ENCODE peak calls at places on chromosomes 16 and 17, in ten cellular contexts. O, Q, G, A, S, H, X, P, D and E are unnamed samples.

GRCh38 chr17:46167826-46168569 is 25.2 kb downstream of the KANSL1 start:
- DNase-seq in D (no peak), P (no peak), S (no peak), G (no peak), H (peak), O (no peak), X (no peak), A (no peak), Q (no peak), E (peak)

GRCh38 chr16:13961099-13961811 is 41.3 kb downstream of the ERCC4 start:
- DNase-seq in G (no peak), Q (no peak), S (no peak), A (no peak), P (no peak), H (peak), X (peak), D (no peak), O (no peak), E (no peak)

GRCh38 chr17:80036715-80037477 is 454 bp downstream of the CCDC40 start:
- DNase-seq in P (no peak), G (peak), D (peak), H (no peak), Q (no peak), X (no peak), O (no peak), S (peak), A (peak), E (no peak)

GRCh38 chr17:4043862-4044261 is 79.6 kb upstream of the ATP2A3 start:
- DNase-seq in A (no peak), D (no peak), H (no peak), Q (no peak), X (no peak), G (no peak), S (peak), O (peak), P (no peak), E (no peak)

GRCh38 chr17:65742433-65743312 is 181.2 kb upstream of the AXIN2 start:
- DNase-seq in G (peak), A (peak), X (no peak), D (no peak), O (no peak), P (no peak), S (no peak), Q (no peak), H (peak), E (peak)

GRCh38 chr17:55458287-55458900 is 36.8 kb upstream of the MMD start:
- DNase-seq in Q (no peak), H (no peak), D (no peak), P (no peak), G (no peak), A (no peak), S (no peak), X (no peak), O (no peak), E (no peak)

GRCh38 chr17:13256545-13256944 is 238.7 kb upstream of the ELAC2 start:
- DNase-seq in H (no peak), O (no peak), G (no peak), P (no peak), S (no peak), A (no peak), Q (no peak), X (no peak), D (no peak), E (no peak)

GRCh38 chr16:24146523-24146922 is 109.6 kb upstream of the CACNG3 start:
- DNase-seq in A (no peak), H (no peak), G (no peak), D (no peak), O (no peak), S (no peak), P (no peak), X (no peak), Q (no peak), E (no peak)

GRCh38 chr16:67923414-67924127 is 8.1 kb downstream of the CTRL start:
- DNase-seq in A (no peak), Q (no peak), H (peak), G (no peak), X (no peak), S (no peak), O (no peak), P (no peak), D (no peak), E (no peak)

GRCh38 chr17:57565119-57565635 is 179.9 kb downstream of the CCDC182 start:
- DNase-seq in A (no peak), X (no peak), D (no peak), P (no peak), H (no peak), O (no peak), Q (no peak), S (no peak), G (no peak), E (no peak)

GRCh38 chr16:30004811-30005242 is 6.0 kb downstream of the DOC2A start:
- DNase-seq in X (no peak), Q (no peak), P (no peak), G (no peak), A (no peak), H (no peak), D (no peak), O (peak), S (no peak), E (no peak)

GRCh38 chr16:87043273-87044030 is 273.7 kb downstream of the C16orf95 start:
- DNase-seq in S (no peak), X (no peak), Q (no peak), P (no peak), D (no peak), G (no peak), H (peak), A (peak), O (no peak), E (no peak)

GRCh38 chr16:65704866-65705265 is 583.0 kb upstream of the CDH11 start:
- DNase-seq in X (no peak), O (no peak), D (no peak), P (no peak), H (no peak), G (no peak), Q (no peak), S (no peak), A (no peak), E (peak)

GRCh38 chr16:50151744-50152143 is 1.4 kb upstream of the TENT4B start:
- DNase-seq in G (peak), S (peak), H (no peak), D (no peak), Q (no peak), P (no peak), A (no peak), O (no peak), X (no peak), E (no peak)

GRCh38 chr17:3687949-3688614 is 7.9 kb downstream of the P2RX5 start:
- DNase-seq in A (no peak), S (peak), P (no peak), O (no peak), G (no peak), H (no peak), D (no peak), Q (no peak), X (no peak), E (no peak)

GRCh38 chr16:19196871-19197270 is 28.8 kb downstream of the SYT17 start:
- DNase-seq in A (peak), P (no peak), D (no peak), H (peak), O (no peak), G (no peak), Q (no peak), S (no peak), X (no peak), E (no peak)

GRCh38 chr16:10537946-10538345 is 42.5 kb downstream of the EMP2 start:
- DNase-seq in D (no peak), X (no peak), Q (no peak), O (no peak), A (no peak), H (no peak), S (no peak), G (no peak), P (no peak), E (no peak)

GRCh38 chr17:28812136-28812979 is 30.2 kb downstream of the FAM222B start:
- DNase-seq in O (peak), G (peak), Q (peak), H (peak), D (peak), X (peak), P (peak), S (peak), A (peak), E (peak)

GRCh38 chr17:83196973-83197880 is 117.8 kb downstream of the METRNL start:
- DNase-seq in H (no peak), A (no peak), Q (peak), P (no peak), G (peak), O (peak), D (peak), S (no peak), X (no peak), E (no peak)

GRCh38 chr17:1056761-1057160 is 59.8 kb downstream of the TIMM22 start:
- DNase-seq in O (peak), S (no peak), Q (no peak), G (no peak), P (no peak), H (no peak), D (no peak), X (no peak), A (no peak), E (no peak)

GRCh38 chr16:31409433-31409832 is 16.3 kb downstream of the ITGAD start:
- DNase-seq in P (no peak), S (no peak), G (no peak), X (peak), O (no peak), H (peak), A (no peak), D (no peak), Q (no peak), E (no peak)

GRCh38 chr16:80341242-80341641 is 199.6 kb upstream of the DYNLRB2 start:
- DNase-seq in A (no peak), G (no peak), O (no peak), S (no peak), D (no peak), Q (no peak), H (no peak), P (no peak), X (no peak), E (no peak)

GRCh38 chr16:3664187-3664896 is 9.9 kb downstream of the DNASE1 start:
- DNase-seq in S (peak), A (no peak), X (no peak), Q (no peak), H (no peak), G (no peak), D (no peak), O (peak), P (no peak), E (no peak)

GRCh38 chr16:2894231-2894630 is 11.2 kb downstream of the FLYWCH2 start:
- DNase-seq in G (no peak), Q (no peak), X (no peak), D (no peak), A (no peak), P (no peak), O (no peak), H (no peak), S (no peak), E (no peak)

GRCh38 chr16:83137326-83137770 is 510.6 kb downstream of the CDH13 start:
- DNase-seq in S (peak), X (peak), Q (no peak), D (no peak), P (no peak), O (no peak), H (peak), G (peak), A (no peak), E (peak)

GRCh38 chr17:39648876-39649430 is 12.0 kb downstream of the STARD3 start:
- DNase-seq in D (no peak), G (no peak), P (peak), O (no peak), Q (no peak), A (no peak), H (peak), S (no peak), X (no peak), E (no peak)

DNA sequence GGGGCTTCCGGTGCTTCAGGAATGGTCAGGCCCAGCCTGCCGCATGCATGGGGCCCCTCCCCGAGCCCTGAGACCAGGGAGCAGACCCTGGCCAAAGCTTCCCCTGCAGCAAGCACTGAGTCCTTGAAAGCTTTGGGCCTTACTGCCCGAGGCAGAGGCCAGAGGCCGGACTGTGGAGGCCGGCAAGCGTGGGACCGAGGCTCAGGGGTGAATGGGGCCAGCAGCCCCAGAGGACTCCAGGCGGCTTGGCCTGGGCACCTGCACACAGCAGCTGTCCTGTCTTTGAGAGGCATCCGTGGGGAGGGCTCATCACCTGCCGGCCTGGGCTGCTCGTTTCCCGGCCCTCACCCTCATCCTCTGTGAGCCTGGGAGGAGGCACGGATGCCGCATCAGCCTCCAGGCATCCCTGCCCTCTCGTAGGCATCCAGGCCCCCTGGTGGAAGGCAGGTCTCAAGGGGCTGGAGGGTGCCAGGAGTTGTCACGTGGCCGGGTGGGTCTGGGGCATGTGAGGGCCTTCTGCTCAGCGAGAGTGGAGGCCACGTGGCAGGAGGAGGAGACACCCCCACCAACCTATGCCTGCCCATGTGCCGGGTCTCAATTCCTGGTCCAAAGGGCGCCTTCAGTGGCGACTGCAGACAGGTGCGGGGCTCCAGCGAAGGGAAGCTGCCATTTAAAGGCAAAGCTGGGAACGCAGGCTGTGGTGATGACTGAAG is 31.4 kb downstream of the CACNA1H start:
- DNase-seq in S (no peak), A (no peak), G (no peak), X (no peak), O (no peak), Q (no peak), P (no peak), D (no peak), H (no peak), E (no peak)
- TF ChIP-seq CTCF in S (no peak), A (no peak), G (no peak), X (no peak), O (no peak), Q (no peak), P (no peak), D (no peak), H (peak), E (no peak)

DNA sequence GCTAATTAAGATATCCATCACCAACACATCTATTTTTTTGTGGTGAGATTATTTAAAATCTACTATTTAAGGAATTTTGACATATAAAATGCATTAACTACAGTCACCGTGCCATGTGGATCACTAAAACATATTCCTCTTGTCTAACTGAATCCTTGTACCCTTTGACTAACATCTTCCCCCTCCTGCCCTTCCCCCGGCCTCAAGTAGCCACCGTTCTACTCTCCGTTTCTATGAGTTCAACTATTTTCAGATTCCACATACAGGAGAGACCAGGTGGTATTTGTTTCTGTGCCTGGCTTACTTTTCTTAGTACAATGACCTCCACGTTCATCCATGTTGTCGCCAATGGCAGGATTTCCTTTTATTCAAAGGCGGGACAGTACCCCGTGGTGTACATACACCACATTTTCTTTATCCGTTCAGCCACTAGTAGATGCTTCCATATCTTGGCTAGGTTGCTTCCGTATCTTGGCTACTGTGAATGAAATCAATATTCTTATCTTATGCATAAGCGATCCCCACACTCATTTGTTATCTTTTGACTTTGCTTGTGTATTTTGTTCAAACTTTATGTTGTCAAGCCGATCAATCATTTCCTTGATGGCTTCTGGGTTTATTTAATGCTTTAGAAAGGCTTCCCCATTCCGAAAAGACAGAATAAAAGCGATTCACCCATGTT is 134.7 kb downstream of the KCNJ12 start:
- DNase-seq in Q (no peak), D (no peak), P (no peak), G (no peak), H (peak), A (peak), O (no peak), S (no peak), X (no peak), E (no peak)
- H3K4me3 ChIP-seq in Q (peak), D (peak), P (no peak), G (no peak), H (peak), A (peak), O (peak), S (no peak), X (peak), E (peak)

GRCh38 chr17:11899494-11899893 is 97.8 kb downstream of the ZNF18 start:
- DNase-seq in G (no peak), H (no peak), D (no peak), P (no peak), O (no peak), S (no peak), Q (no peak), X (no peak), A (no peak), E (peak)
- TF ChIP-seq CTCF in G (no peak), H (no peak), D (no peak), P (no peak), O (no peak), S (no peak), Q (no peak), X (no peak), A (no peak), E (peak)

GRCh38 chr16:27326738-27327585 is 13.2 kb downstream of the IL4R start:
- DNase-seq in O (peak), X (peak), D (peak), H (peak), P (peak), G (peak), Q (peak), A (peak), S (peak), E (peak)
- H3K4me3 ChIP-seq in O (no peak), X (no peak), D (no peak), H (no peak), P (no peak), G (no peak), Q (no peak), A (no peak), S (no peak), E (no peak)

GRCh38 chr16:52068447-52069074 is 478.4 kb downstream of the TOX3 start:
- DNase-seq in O (no peak), A (no peak), Q (no peak), S (peak), P (no peak), X (no peak), D (no peak), G (no peak), H (peak), E (peak)
- TF ChIP-seq CTCF in O (peak), A (no peak), Q (no peak), S (peak), P (no peak), X (no peak), D (no peak), G (no peak), H (no peak), E (peak)

DNA sequence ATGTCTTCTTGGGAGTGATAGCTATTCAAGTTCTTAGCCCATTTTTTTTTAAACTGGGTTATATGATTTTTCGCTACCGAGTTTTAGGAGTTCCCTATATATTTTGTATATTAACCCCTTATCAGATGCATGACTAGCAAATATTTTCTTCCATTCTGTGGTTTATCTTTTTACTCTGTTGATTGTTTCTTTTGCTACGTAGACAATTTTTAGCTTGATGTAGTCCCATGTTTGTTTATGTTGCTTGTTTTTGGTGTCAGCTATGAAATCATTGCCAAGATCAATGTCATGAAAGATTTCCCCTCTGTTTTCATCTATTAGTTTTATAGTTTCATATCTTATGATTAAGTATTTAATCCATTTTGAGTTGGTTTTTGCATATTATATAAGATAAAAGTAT is 480.5 kb downstream of the CDH11 start:
- DNase-seq in A (no peak), O (no peak), Q (no peak), P (no peak), H (no peak), S (no peak), D (no peak), G (no peak), X (no peak), E (no peak)
- H3K4me3 ChIP-seq in A (no peak), O (no peak), Q (no peak), P (no peak), H (no peak), S (no peak), D (no peak), G (no peak), X (no peak), E (no peak)

GRCh38 chr17:31525801-31526549 is 134.5 kb downstream of the RAB11FIP4 start:
- DNase-seq in A (no peak), H (no peak), D (no peak), P (no peak), G (no peak), X (no peak), S (no peak), Q (no peak), O (no peak), E (no peak)
- TF ChIP-seq CTCF in A (peak), H (peak), D (no peak), P (peak), G (no peak), X (peak), S (no peak), Q (no peak), O (no peak), E (peak)